ENCODE peak calls at places on chromosomes 2 and 18, in nine cellular contexts. K is GM23338, P is A549, C is testis, I is B cell, Z is heart right ventricle, J is lower lobe of right lung, M is fibroblast of lung, S is AG10803. F is an unnamed sample.

GRCh38 chr18:57771183-57771582 is 31.9 kb downstream of the ATP8B1 start:
- DNase-seq in K (peak), P (no peak), C (no peak), I (no peak), Z (no peak), J (no peak), M (no peak), S (no peak), F (no peak)

GRCh38 chr18:57353940-57354461 is 1.6 kb downstream of the ST8SIA3 start:
- DNase-seq in K (peak), P (peak), C (peak), I (no peak), Z (peak), J (no peak), M (peak), S (peak), F (peak)

GRCh38 chr2:201440182-201440581 is 11.1 kb downstream of the TRAK2 start:
- DNase-seq in K (peak), P (no peak), C (no peak), I (no peak), Z (no peak), J (no peak), M (no peak), S (no peak), F (no peak)

GRCh38 chr18:9507565-9508088 is 32.3 kb downstream of the RALBP1 start:
- DNase-seq in K (no peak), P (no peak), C (no peak), I (no peak), Z (no peak), J (no peak), M (no peak), S (no peak), F (no peak)

GRCh38 chr2:191496838-191497237 is 181.1 kb upstream of the NABP1 start:
- DNase-seq in K (no peak), P (no peak), C (no peak), I (no peak), Z (no peak), J (no peak), M (no peak), S (no peak), F (no peak)

GRCh38 chr2:138035597-138036217 is 71.4 kb downstream of the HNMT start:
- DNase-seq in K (no peak), P (no peak), C (no peak), I (no peak), Z (no peak), J (no peak), M (peak), S (peak), F (no peak)

GRCh38 chr2:105903051-105903674 is 158.5 kb downstream of the NCK2 start:
- DNase-seq in K (no peak), P (no peak), C (no peak), I (no peak), Z (no peak), J (no peak), M (no peak), S (no peak), F (no peak)

GRCh38 chr2:62489162-62489561 is 16.8 kb downstream of the TMEM17 start:
- DNase-seq in K (no peak), P (no peak), C (no peak), I (no peak), Z (no peak), J (no peak), M (peak), S (peak), F (no peak)

GRCh38 chr2:201465524-201465971 is 14.0 kb downstream of the STRADB start:
- DNase-seq in K (no peak), P (no peak), C (no peak), I (no peak), Z (no peak), J (no peak), M (peak), S (no peak), F (no peak)

DNA sequence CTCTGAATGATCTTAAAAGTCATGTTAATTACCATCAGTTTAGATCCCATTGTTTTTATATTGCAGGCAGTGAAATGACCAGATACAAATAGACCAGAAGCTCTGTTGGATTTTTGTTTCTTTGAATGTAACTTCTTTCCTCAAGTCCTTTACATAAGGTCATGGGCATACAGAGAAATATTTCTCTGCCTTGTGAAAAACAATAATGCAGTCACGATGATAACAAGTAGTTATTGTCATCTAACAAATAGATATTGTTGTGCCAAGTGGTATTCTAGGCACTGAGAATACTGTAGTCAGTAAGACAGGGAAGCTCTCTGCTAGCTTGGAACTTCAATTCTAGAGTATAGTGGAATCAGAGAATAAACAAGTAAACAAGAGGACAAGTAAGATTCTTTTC is 94.7 kb upstream of the BARD1 start:
- DNase-seq in K (no peak), P (no peak), C (no peak), I (no peak), Z (no peak), J (no peak), M (no peak), S (no peak), F (no peak)
- TF ChIP-seq CTCF in K (no peak), P (no peak), C (no peak), I (no peak), Z (no peak), J (no peak), M (no peak), S (no peak), F (no peak)

DNA sequence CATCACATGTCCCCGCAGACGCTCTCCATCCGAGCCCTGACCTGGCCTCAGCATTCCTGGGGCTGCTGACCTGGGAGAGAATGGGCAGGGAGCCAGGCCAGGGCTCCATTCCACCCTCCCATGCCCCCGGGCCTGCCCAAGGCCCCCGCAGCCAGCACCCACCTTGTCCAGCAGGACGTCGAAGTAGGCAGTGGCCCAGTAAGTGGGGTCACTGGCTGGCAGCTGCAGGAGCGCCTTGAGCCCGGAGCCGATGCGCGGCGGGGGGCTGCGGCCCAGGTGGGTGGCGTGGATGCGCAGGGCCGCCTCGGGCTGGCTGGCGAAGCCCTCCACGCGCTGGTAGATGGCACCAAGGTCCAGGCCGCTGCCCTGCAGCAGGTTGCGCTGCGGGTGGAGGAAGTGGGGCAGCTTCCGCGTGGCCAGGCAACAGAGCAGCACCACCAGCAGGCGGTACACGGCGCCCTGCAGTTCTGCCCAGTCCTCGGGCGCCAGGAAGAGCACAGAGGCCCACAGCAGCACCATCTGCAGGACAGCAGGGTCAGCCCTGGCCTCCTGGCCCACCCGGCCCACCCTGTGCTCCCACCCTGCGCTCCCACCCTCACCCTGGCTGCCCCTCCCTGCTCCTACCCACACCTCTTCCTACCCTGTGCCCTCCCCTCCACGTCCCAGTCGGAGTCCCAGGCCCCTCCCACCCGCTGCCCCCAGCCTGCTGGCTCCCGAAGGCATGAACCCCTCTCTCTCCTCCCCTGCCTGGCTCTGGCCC is 7.6 kb downstream of the MAB21L4 start:
- DNase-seq in K (peak), P (no peak), C (no peak), I (no peak), Z (peak), J (peak), M (no peak), S (no peak), F (no peak)
- TF ChIP-seq CTCF in K (no peak), P (no peak), C (no peak), I (no peak), Z (no peak), J (no peak), M (no peak), S (no peak), F (no peak)

DNA sequence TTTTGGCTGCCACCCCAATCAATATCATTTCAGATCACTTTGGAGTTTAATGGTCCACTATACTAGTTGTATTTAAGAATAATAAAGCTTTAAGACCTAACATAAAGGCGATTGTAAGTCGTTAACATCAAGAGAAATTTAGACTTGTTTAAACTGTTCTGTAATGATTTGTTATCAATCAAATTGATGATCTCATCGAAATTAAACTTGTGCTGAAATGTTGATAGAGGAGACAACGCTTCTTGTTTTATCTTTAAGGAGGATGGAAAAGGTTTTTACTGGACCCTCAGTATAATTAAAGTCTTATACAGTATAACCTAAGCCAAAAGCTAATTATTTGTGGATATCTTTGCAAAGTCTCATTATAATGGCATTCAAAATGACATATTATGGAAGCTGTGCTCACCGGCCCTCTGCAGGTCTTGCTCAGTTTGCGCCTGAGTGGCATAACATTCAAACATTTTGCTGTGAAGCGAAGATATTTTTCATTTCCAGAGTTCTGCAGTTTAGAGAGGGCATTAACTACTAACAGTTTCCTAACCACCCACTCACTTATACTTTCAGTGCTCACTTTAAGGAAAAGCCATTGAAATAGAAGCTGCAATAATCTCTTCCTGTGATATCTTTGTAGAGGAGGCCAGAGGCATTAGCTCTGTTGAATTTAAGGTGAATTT is 1.4 kb upstream of the SERTAD2 start:
- DNase-seq in K (no peak), P (peak), C (no peak), I (no peak), Z (no peak), J (no peak), M (no peak), S (peak), F (no peak)
- TF ChIP-seq CTCF in K (peak), P (peak), C (no peak), I (peak), Z (peak), J (no peak), M (peak), S (peak), F (peak)

GRCh38 chr2:54673501-54673998 is 49.9 kb upstream of the EML6 start:
- DNase-seq in K (no peak), P (no peak), C (peak), I (peak), Z (peak), J (peak), M (peak), S (peak), F (no peak)
- TF ChIP-seq CTCF in K (no peak), P (no peak), C (no peak), I (no peak), Z (no peak), J (no peak), M (no peak), S (no peak), F (no peak)